ENCODE peak calls at places on chromosomes 6 and 20, in eight cellular contexts. One of them, this sample, is unnamed.

GRCh38 chr6:27176096-27176495 is 71.4 kb upstream of the PRSS16 start:
- DNase-seq in stimulated activated CD4-positive, alpha-beta T cell treated with anti-CD3 and anti-CD28 coated beads, Interleukin-12 subunit alpha, Interleukin-12 subunit beta, amount 100 ng/mL, for 4 hours: no peak
- DNase-seq in HFFc6: peak
- DNase-seq in fibroblast of mammary gland: peak
- DNase-seq in RWPE1: no peak
- DNase-seq in activated CD8-positive, alpha-beta memory T cell treated with anti-CD3 and anti-CD28 coated beads for 1 hour: no peak
- DNase-seq in HCT116: no peak
- DNase-seq in heart left ventricle: no peak
- DNase-seq in this sample: peak

GRCh38 chr20:59007758-59008511 is 881 bp upstream of the CTSZ start:
- DNase-seq in stimulated activated CD4-positive, alpha-beta T cell treated with anti-CD3 and anti-CD28 coated beads, Interleukin-12 subunit alpha, Interleukin-12 subunit beta, amount 100 ng/mL, for 4 hours: no peak
- DNase-seq in HFFc6: no peak
- DNase-seq in fibroblast of mammary gland: no peak
- DNase-seq in RWPE1: no peak
- DNase-seq in activated CD8-positive, alpha-beta memory T cell treated with anti-CD3 and anti-CD28 coated beads for 1 hour: no peak
- DNase-seq in HCT116: no peak
- DNase-seq in heart left ventricle: peak
- DNase-seq in this sample: no peak

GRCh38 chr20:61753196-61753942 is 312.3 kb downstream of the TAF4 start:
- DNase-seq in stimulated activated CD4-positive, alpha-beta T cell treated with anti-CD3 and anti-CD28 coated beads, Interleukin-12 subunit alpha, Interleukin-12 subunit beta, amount 100 ng/mL, for 4 hours: no peak
- DNase-seq in HFFc6: peak
- DNase-seq in fibroblast of mammary gland: peak
- DNase-seq in RWPE1: peak
- DNase-seq in activated CD8-positive, alpha-beta memory T cell treated with anti-CD3 and anti-CD28 coated beads for 1 hour: no peak
- DNase-seq in HCT116: no peak
- DNase-seq in heart left ventricle: no peak
- DNase-seq in this sample: peak

GRCh38 chr6:150924808-150925654 is 59.5 kb downstream of the MTHFD1L start:
- DNase-seq in stimulated activated CD4-positive, alpha-beta T cell treated with anti-CD3 and anti-CD28 coated beads, Interleukin-12 subunit alpha, Interleukin-12 subunit beta, amount 100 ng/mL, for 4 hours: no peak
- DNase-seq in HFFc6: no peak
- DNase-seq in fibroblast of mammary gland: peak
- DNase-seq in RWPE1: no peak
- DNase-seq in activated CD8-positive, alpha-beta memory T cell treated with anti-CD3 and anti-CD28 coated beads for 1 hour: no peak
- DNase-seq in HCT116: no peak
- DNase-seq in heart left ventricle: no peak
- DNase-seq in this sample: peak

GRCh38 chr6:97687916-97688315 is 404.9 kb upstream of the MMS22L start:
- DNase-seq in stimulated activated CD4-positive, alpha-beta T cell treated with anti-CD3 and anti-CD28 coated beads, Interleukin-12 subunit alpha, Interleukin-12 subunit beta, amount 100 ng/mL, for 4 hours: no peak
- DNase-seq in HFFc6: no peak
- DNase-seq in fibroblast of mammary gland: no peak
- DNase-seq in RWPE1: no peak
- DNase-seq in activated CD8-positive, alpha-beta memory T cell treated with anti-CD3 and anti-CD28 coated beads for 1 hour: no peak
- DNase-seq in HCT116: no peak
- DNase-seq in heart left ventricle: no peak
- DNase-seq in this sample: no peak

GRCh38 chr20:61727761-61728160 is 337.9 kb downstream of the TAF4 start:
- DNase-seq in stimulated activated CD4-positive, alpha-beta T cell treated with anti-CD3 and anti-CD28 coated beads, Interleukin-12 subunit alpha, Interleukin-12 subunit beta, amount 100 ng/mL, for 4 hours: no peak
- DNase-seq in HFFc6: no peak
- DNase-seq in fibroblast of mammary gland: no peak
- DNase-seq in RWPE1: no peak
- DNase-seq in activated CD8-positive, alpha-beta memory T cell treated with anti-CD3 and anti-CD28 coated beads for 1 hour: no peak
- DNase-seq in HCT116: no peak
- DNase-seq in heart left ventricle: no peak
- DNase-seq in this sample: no peak

GRCh38 chr6:44119704-44120262 is 7.5 kb downstream of the MRPL14 start:
- DNase-seq in stimulated activated CD4-positive, alpha-beta T cell treated with anti-CD3 and anti-CD28 coated beads, Interleukin-12 subunit alpha, Interleukin-12 subunit beta, amount 100 ng/mL, for 4 hours: no peak
- DNase-seq in HFFc6: no peak
- DNase-seq in fibroblast of mammary gland: peak
- DNase-seq in RWPE1: no peak
- DNase-seq in activated CD8-positive, alpha-beta memory T cell treated with anti-CD3 and anti-CD28 coated beads for 1 hour: no peak
- DNase-seq in HCT116: no peak
- DNase-seq in heart left ventricle: no peak
- DNase-seq in this sample: no peak

GRCh38 chr6:25962368-25963127 is at the start of gene TRIM38:
- DNase-seq in stimulated activated CD4-positive, alpha-beta T cell treated with anti-CD3 and anti-CD28 coated beads, Interleukin-12 subunit alpha, Interleukin-12 subunit beta, amount 100 ng/mL, for 4 hours: peak
- DNase-seq in HFFc6: peak
- DNase-seq in fibroblast of mammary gland: peak
- DNase-seq in RWPE1: peak
- DNase-seq in activated CD8-positive, alpha-beta memory T cell treated with anti-CD3 and anti-CD28 coated beads for 1 hour: peak
- DNase-seq in HCT116: peak
- DNase-seq in heart left ventricle: peak
- DNase-seq in this sample: peak

GRCh38 chr20:2459981-2460751 is 10.4 kb downstream of the SNRPB start:
- DNase-seq in stimulated activated CD4-positive, alpha-beta T cell treated with anti-CD3 and anti-CD28 coated beads, Interleukin-12 subunit alpha, Interleukin-12 subunit beta, amount 100 ng/mL, for 4 hours: no peak
- DNase-seq in HFFc6: no peak
- DNase-seq in fibroblast of mammary gland: no peak
- DNase-seq in RWPE1: no peak
- DNase-seq in activated CD8-positive, alpha-beta memory T cell treated with anti-CD3 and anti-CD28 coated beads for 1 hour: no peak
- DNase-seq in HCT116: no peak
- DNase-seq in heart left ventricle: no peak
- DNase-seq in this sample: no peak

GRCh38 chr6:136411453-136412354 is 122.1 kb upstream of the BCLAF1 start:
- DNase-seq in stimulated activated CD4-positive, alpha-beta T cell treated with anti-CD3 and anti-CD28 coated beads, Interleukin-12 subunit alpha, Interleukin-12 subunit beta, amount 100 ng/mL, for 4 hours: no peak
- DNase-seq in HFFc6: no peak
- DNase-seq in fibroblast of mammary gland: no peak
- DNase-seq in RWPE1: no peak
- DNase-seq in activated CD8-positive, alpha-beta memory T cell treated with anti-CD3 and anti-CD28 coated beads for 1 hour: no peak
- DNase-seq in HCT116: no peak
- DNase-seq in heart left ventricle: no peak
- DNase-seq in this sample: no peak

GRCh38 chr6:135546206-135546605 is 48.7 kb upstream of the AHI1 start:
- DNase-seq in stimulated activated CD4-positive, alpha-beta T cell treated with anti-CD3 and anti-CD28 coated beads, Interleukin-12 subunit alpha, Interleukin-12 subunit beta, amount 100 ng/mL, for 4 hours: no peak
- DNase-seq in HFFc6: no peak
- DNase-seq in fibroblast of mammary gland: no peak
- DNase-seq in RWPE1: no peak
- DNase-seq in activated CD8-positive, alpha-beta memory T cell treated with anti-CD3 and anti-CD28 coated beads for 1 hour: no peak
- DNase-seq in HCT116: no peak
- DNase-seq in heart left ventricle: no peak
- DNase-seq in this sample: no peak

GRCh38 chr6:21354805-21355238 is 238.7 kb upstream of the SOX4 start:
- DNase-seq in stimulated activated CD4-positive, alpha-beta T cell treated with anti-CD3 and anti-CD28 coated beads, Interleukin-12 subunit alpha, Interleukin-12 subunit beta, amount 100 ng/mL, for 4 hours: no peak
- DNase-seq in HFFc6: no peak
- DNase-seq in fibroblast of mammary gland: no peak
- DNase-seq in RWPE1: no peak
- DNase-seq in activated CD8-positive, alpha-beta memory T cell treated with anti-CD3 and anti-CD28 coated beads for 1 hour: no peak
- DNase-seq in HCT116: no peak
- DNase-seq in heart left ventricle: no peak
- DNase-seq in this sample: no peak

GRCh38 chr6:141848029-141848890 is 284.5 kb upstream of the GJE1 start:
- DNase-seq in stimulated activated CD4-positive, alpha-beta T cell treated with anti-CD3 and anti-CD28 coated beads, Interleukin-12 subunit alpha, Interleukin-12 subunit beta, amount 100 ng/mL, for 4 hours: no peak
- DNase-seq in HFFc6: no peak
- DNase-seq in fibroblast of mammary gland: no peak
- DNase-seq in RWPE1: no peak
- DNase-seq in activated CD8-positive, alpha-beta memory T cell treated with anti-CD3 and anti-CD28 coated beads for 1 hour: peak
- DNase-seq in HCT116: no peak
- DNase-seq in heart left ventricle: no peak
- DNase-seq in this sample: no peak

GRCh38 chr6:148997863-148998262 is 251.0 kb downstream of the UST start:
- DNase-seq in stimulated activated CD4-positive, alpha-beta T cell treated with anti-CD3 and anti-CD28 coated beads, Interleukin-12 subunit alpha, Interleukin-12 subunit beta, amount 100 ng/mL, for 4 hours: no peak
- DNase-seq in HFFc6: peak
- DNase-seq in fibroblast of mammary gland: peak
- DNase-seq in RWPE1: no peak
- DNase-seq in activated CD8-positive, alpha-beta memory T cell treated with anti-CD3 and anti-CD28 coated beads for 1 hour: no peak
- DNase-seq in HCT116: no peak
- DNase-seq in heart left ventricle: no peak
- DNase-seq in this sample: no peak

GRCh38 chr20:35020108-35021031 is 64.7 kb downstream of the MYH7B start:
- DNase-seq in stimulated activated CD4-positive, alpha-beta T cell treated with anti-CD3 and anti-CD28 coated beads, Interleukin-12 subunit alpha, Interleukin-12 subunit beta, amount 100 ng/mL, for 4 hours: no peak
- DNase-seq in HFFc6: no peak
- DNase-seq in fibroblast of mammary gland: peak
- DNase-seq in RWPE1: no peak
- DNase-seq in activated CD8-positive, alpha-beta memory T cell treated with anti-CD3 and anti-CD28 coated beads for 1 hour: no peak
- DNase-seq in HCT116: no peak
- DNase-seq in heart left ventricle: no peak
- DNase-seq in this sample: no peak

GRCh38 chr6:89655122-89655521 is 16.6 kb upstream of the LYRM2 start:
- DNase-seq in stimulated activated CD4-positive, alpha-beta T cell treated with anti-CD3 and anti-CD28 coated beads, Interleukin-12 subunit alpha, Interleukin-12 subunit beta, amount 100 ng/mL, for 4 hours: no peak
- DNase-seq in HFFc6: no peak
- DNase-seq in fibroblast of mammary gland: peak
- DNase-seq in RWPE1: peak
- DNase-seq in activated CD8-positive, alpha-beta memory T cell treated with anti-CD3 and anti-CD28 coated beads for 1 hour: no peak
- DNase-seq in HCT116: no peak
- DNase-seq in heart left ventricle: no peak
- DNase-seq in this sample: no peak

GRCh38 chr20:58899518-58899917 is 47.0 kb downstream of the GNAS start:
- DNase-seq in stimulated activated CD4-positive, alpha-beta T cell treated with anti-CD3 and anti-CD28 coated beads, Interleukin-12 subunit alpha, Interleukin-12 subunit beta, amount 100 ng/mL, for 4 hours: no peak
- DNase-seq in HFFc6: no peak
- DNase-seq in fibroblast of mammary gland: no peak
- DNase-seq in RWPE1: no peak
- DNase-seq in activated CD8-positive, alpha-beta memory T cell treated with anti-CD3 and anti-CD28 coated beads for 1 hour: no peak
- DNase-seq in HCT116: no peak
- DNase-seq in heart left ventricle: no peak
- DNase-seq in this sample: no peak

GRCh38 chr6:113693866-113694265 is 163.3 kb upstream of the MARCKS start:
- DNase-seq in stimulated activated CD4-positive, alpha-beta T cell treated with anti-CD3 and anti-CD28 coated beads, Interleukin-12 subunit alpha, Interleukin-12 subunit beta, amount 100 ng/mL, for 4 hours: no peak
- DNase-seq in HFFc6: no peak
- DNase-seq in fibroblast of mammary gland: no peak
- DNase-seq in RWPE1: no peak
- DNase-seq in activated CD8-positive, alpha-beta memory T cell treated with anti-CD3 and anti-CD28 coated beads for 1 hour: no peak
- DNase-seq in HCT116: no peak
- DNase-seq in heart left ventricle: no peak
- DNase-seq in this sample: no peak

GRCh38 chr6:166515072-166515810 is 71.2 kb downstream of the RAMACL start:
- DNase-seq in stimulated activated CD4-positive, alpha-beta T cell treated with anti-CD3 and anti-CD28 coated beads, Interleukin-12 subunit alpha, Interleukin-12 subunit beta, amount 100 ng/mL, for 4 hours: peak
- DNase-seq in HFFc6: peak
- DNase-seq in fibroblast of mammary gland: peak
- DNase-seq in RWPE1: peak
- DNase-seq in activated CD8-positive, alpha-beta memory T cell treated with anti-CD3 and anti-CD28 coated beads for 1 hour: peak
- DNase-seq in HCT116: peak
- DNase-seq in heart left ventricle: peak
- DNase-seq in this sample: peak

GRCh38 chr6:788058-788457 is 95.1 kb upstream of the EXOC2 start:
- DNase-seq in stimulated activated CD4-positive, alpha-beta T cell treated with anti-CD3 and anti-CD28 coated beads, Interleukin-12 subunit alpha, Interleukin-12 subunit beta, amount 100 ng/mL, for 4 hours: no peak
- DNase-seq in HFFc6: no peak
- DNase-seq in fibroblast of mammary gland: no peak
- DNase-seq in RWPE1: no peak
- DNase-seq in activated CD8-positive, alpha-beta memory T cell treated with anti-CD3 and anti-CD28 coated beads for 1 hour: no peak
- DNase-seq in HCT116: no peak
- DNase-seq in heart left ventricle: no peak
- DNase-seq in this sample: no peak

GRCh38 chr6:109456710-109457595 is 1.4 kb upstream of the MICAL1 start:
- DNase-seq in stimulated activated CD4-positive, alpha-beta T cell treated with anti-CD3 and anti-CD28 coated beads, Interleukin-12 subunit alpha, Interleukin-12 subunit beta, amount 100 ng/mL, for 4 hours: no peak
- DNase-seq in HFFc6: peak
- DNase-seq in fibroblast of mammary gland: peak
- DNase-seq in RWPE1: no peak
- DNase-seq in activated CD8-positive, alpha-beta memory T cell treated with anti-CD3 and anti-CD28 coated beads for 1 hour: no peak
- DNase-seq in HCT116: no peak
- DNase-seq in heart left ventricle: peak
- DNase-seq in this sample: no peak

GRCh38 chr6:157108923-157109322 is 214.4 kb downstream of the TMEM242 start:
- DNase-seq in stimulated activated CD4-positive, alpha-beta T cell treated with anti-CD3 and anti-CD28 coated beads, Interleukin-12 subunit alpha, Interleukin-12 subunit beta, amount 100 ng/mL, for 4 hours: no peak
- DNase-seq in HFFc6: no peak
- DNase-seq in fibroblast of mammary gland: no peak
- DNase-seq in RWPE1: no peak
- DNase-seq in activated CD8-positive, alpha-beta memory T cell treated with anti-CD3 and anti-CD28 coated beads for 1 hour: no peak
- DNase-seq in HCT116: no peak
- DNase-seq in heart left ventricle: no peak
- DNase-seq in this sample: no peak

GRCh38 chr6:157063176-157063934 is 260.0 kb downstream of the TMEM242 start:
- DNase-seq in stimulated activated CD4-positive, alpha-beta T cell treated with anti-CD3 and anti-CD28 coated beads, Interleukin-12 subunit alpha, Interleukin-12 subunit beta, amount 100 ng/mL, for 4 hours: no peak
- DNase-seq in HFFc6: peak
- DNase-seq in fibroblast of mammary gland: no peak
- DNase-seq in RWPE1: peak
- DNase-seq in activated CD8-positive, alpha-beta memory T cell treated with anti-CD3 and anti-CD28 coated beads for 1 hour: no peak
- DNase-seq in HCT116: no peak
- DNase-seq in heart left ventricle: no peak
- DNase-seq in this sample: no peak

GRCh38 chr6:167735498-167736201 is 91.1 kb upstream of the AFDN start:
- DNase-seq in stimulated activated CD4-positive, alpha-beta T cell treated with anti-CD3 and anti-CD28 coated beads, Interleukin-12 subunit alpha, Interleukin-12 subunit beta, amount 100 ng/mL, for 4 hours: no peak
- DNase-seq in HFFc6: no peak
- DNase-seq in fibroblast of mammary gland: no peak
- DNase-seq in RWPE1: no peak
- DNase-seq in activated CD8-positive, alpha-beta memory T cell treated with anti-CD3 and anti-CD28 coated beads for 1 hour: no peak
- DNase-seq in HCT116: no peak
- DNase-seq in heart left ventricle: no peak
- DNase-seq in this sample: no peak

GRCh38 chr20:9594284-9594875 is 80.0 kb downstream of the LAMP5 start:
- DNase-seq in stimulated activated CD4-positive, alpha-beta T cell treated with anti-CD3 and anti-CD28 coated beads, Interleukin-12 subunit alpha, Interleukin-12 subunit beta, amount 100 ng/mL, for 4 hours: no peak
- DNase-seq in HFFc6: no peak
- DNase-seq in fibroblast of mammary gland: no peak
- DNase-seq in RWPE1: no peak
- DNase-seq in activated CD8-positive, alpha-beta memory T cell treated with anti-CD3 and anti-CD28 coated beads for 1 hour: no peak
- DNase-seq in HCT116: no peak
- DNase-seq in heart left ventricle: no peak
- DNase-seq in this sample: no peak

This sample was measured in brain microvascular endothelial cell.